ENCODE peak calls at places on chromosomes 12 and 14, in six cellular contexts. One of them, this sample, is unnamed.

GRCh38 chr14:93747102-93747501 is 41.2 kb downstream of the PRIMA1 start:
- DNase-seq in stromal cell of bone marrow: no peak
- DNase-seq in KG1: no peak
- DNase-seq in GM23338: no peak
- DNase-seq in cardiac muscle cell: no peak
- DNase-seq in iPS DF 19.7: no peak
- DNase-seq in this sample: no peak

GRCh38 chr14:96038920-96039632 is at the start of gene C14orf132:
- DNase-seq in cardiac muscle cell: peak
- DNase-seq in GM23338: peak
- DNase-seq in KG1: no peak
- DNase-seq in iPS DF 19.7: no peak
- DNase-seq in stromal cell of bone marrow: no peak
- DNase-seq in this sample: no peak

GRCh38 chr12:76866726-76867125 is 12.1 kb downstream of the CSRP2 start:
- DNase-seq in iPS DF 19.7: no peak
- DNase-seq in stromal cell of bone marrow: no peak
- DNase-seq in KG1: no peak
- DNase-seq in GM23338: no peak
- DNase-seq in cardiac muscle cell: no peak
- DNase-seq in this sample: no peak

GRCh38 chr12:50545783-50546182 is 41.0 kb downstream of the DIP2B start:
- DNase-seq in KG1: no peak
- DNase-seq in GM23338: no peak
- DNase-seq in cardiac muscle cell: no peak
- DNase-seq in stromal cell of bone marrow: no peak
- DNase-seq in iPS DF 19.7: no peak
- DNase-seq in this sample: no peak

GRCh38 chr12:93803408-93803807 is 126.2 kb downstream of the CRADD start:
- DNase-seq in cardiac muscle cell: peak
- DNase-seq in GM23338: no peak
- DNase-seq in KG1: no peak
- DNase-seq in iPS DF 19.7: no peak
- DNase-seq in stromal cell of bone marrow: peak
- DNase-seq in this sample: no peak

GRCh38 chr14:94532462-94532861 is 23.2 kb upstream of the SERPINA12 start:
- DNase-seq in cardiac muscle cell: peak
- DNase-seq in stromal cell of bone marrow: peak
- DNase-seq in GM23338: no peak
- DNase-seq in KG1: no peak
- DNase-seq in iPS DF 19.7: no peak
- DNase-seq in this sample: no peak

GRCh38 chr12:51975196-51975595 is 23.7 kb downstream of the ACVR1B start:
- DNase-seq in stromal cell of bone marrow: no peak
- DNase-seq in cardiac muscle cell: no peak
- DNase-seq in GM23338: no peak
- DNase-seq in iPS DF 19.7: no peak
- DNase-seq in KG1: no peak
- DNase-seq in this sample: no peak

GRCh38 chr14:44404021-44404420 is 103.1 kb downstream of the FSCB start:
- DNase-seq in GM23338: no peak
- DNase-seq in stromal cell of bone marrow: peak
- DNase-seq in KG1: no peak
- DNase-seq in iPS DF 19.7: no peak
- DNase-seq in cardiac muscle cell: peak
- DNase-seq in this sample: no peak

GRCh38 chr12:47832263-47832933 is 12.7 kb upstream of the HDAC7 start:
- DNase-seq in GM23338: no peak
- DNase-seq in iPS DF 19.7: no peak
- DNase-seq in KG1: no peak
- DNase-seq in stromal cell of bone marrow: no peak
- DNase-seq in cardiac muscle cell: no peak
- DNase-seq in this sample: no peak

GRCh38 chr12:26122681-26123481 is 2.0 kb downstream of the BHLHE41 start:
- DNase-seq in iPS DF 19.7: no peak
- DNase-seq in cardiac muscle cell: peak
- DNase-seq in GM23338: peak
- DNase-seq in KG1: peak
- DNase-seq in stromal cell of bone marrow: peak
- DNase-seq in this sample: no peak

GRCh38 chr12:20629414-20630156 is 65.5 kb upstream of the SLCO1C1 start:
- DNase-seq in cardiac muscle cell: peak
- DNase-seq in GM23338: peak
- DNase-seq in stromal cell of bone marrow: peak
- DNase-seq in iPS DF 19.7: no peak
- DNase-seq in KG1: no peak
- DNase-seq in this sample: no peak

GRCh38 chr14:21860172-21860571 is 186.6 kb upstream of the OR4E1 start:
- DNase-seq in cardiac muscle cell: peak
- DNase-seq in GM23338: peak
- DNase-seq in iPS DF 19.7: peak
- DNase-seq in KG1: no peak
- DNase-seq in stromal cell of bone marrow: no peak
- DNase-seq in this sample: no peak

GRCh38 chr12:53498235-53498630 is 1.0 kb downstream of the MAP3K12 start:
- DNase-seq in cardiac muscle cell: no peak
- DNase-seq in stromal cell of bone marrow: no peak
- DNase-seq in iPS DF 19.7: no peak
- DNase-seq in KG1: no peak
- DNase-seq in GM23338: no peak
- DNase-seq in this sample: no peak

GRCh38 chr12:98838282-98838681 is 193.2 kb downstream of the APAF1 start:
- DNase-seq in cardiac muscle cell: no peak
- DNase-seq in GM23338: peak
- DNase-seq in iPS DF 19.7: no peak
- DNase-seq in KG1: no peak
- DNase-seq in stromal cell of bone marrow: no peak
- DNase-seq in this sample: no peak

GRCh38 chr12:57898308-57898970 is 42.9 kb upstream of the ATP23 start:
- DNase-seq in iPS DF 19.7: no peak
- DNase-seq in stromal cell of bone marrow: no peak
- DNase-seq in GM23338: no peak
- DNase-seq in cardiac muscle cell: no peak
- DNase-seq in KG1: no peak
- DNase-seq in this sample: no peak

GRCh38 chr12:52515927-52516831 is 4.0 kb downstream of the KRT5 start:
- DNase-seq in GM23338: no peak
- DNase-seq in KG1: no peak
- DNase-seq in stromal cell of bone marrow: no peak
- DNase-seq in cardiac muscle cell: peak
- DNase-seq in iPS DF 19.7: no peak
- DNase-seq in this sample: no peak

GRCh38 chr12:26088999-26089398 is 35.8 kb downstream of the BHLHE41 start:
- DNase-seq in GM23338: no peak
- DNase-seq in cardiac muscle cell: no peak
- DNase-seq in stromal cell of bone marrow: no peak
- DNase-seq in iPS DF 19.7: no peak
- DNase-seq in KG1: no peak
- DNase-seq in this sample: no peak

GRCh38 chr14:65260786-65261185 is 151.7 kb upstream of the FUT8 start:
- DNase-seq in iPS DF 19.7: no peak
- DNase-seq in GM23338: no peak
- DNase-seq in cardiac muscle cell: peak
- DNase-seq in stromal cell of bone marrow: peak
- DNase-seq in KG1: no peak
- DNase-seq in this sample: no peak

GRCh38 chr12:124684971-124685688 is 117.7 kb upstream of the NCOR2 start:
- DNase-seq in cardiac muscle cell: peak
- DNase-seq in iPS DF 19.7: no peak
- DNase-seq in stromal cell of bone marrow: peak
- DNase-seq in KG1: no peak
- DNase-seq in GM23338: no peak
- DNase-seq in this sample: no peak

GRCh38 chr12:13209279-13210021 is 12.9 kb downstream of the EMP1 start:
- DNase-seq in cardiac muscle cell: peak
- DNase-seq in stromal cell of bone marrow: no peak
- DNase-seq in KG1: no peak
- DNase-seq in iPS DF 19.7: no peak
- DNase-seq in GM23338: no peak
- DNase-seq in this sample: no peak

GRCh38 chr12:85424581-85425348 is 144.7 kb downstream of the ALX1 start:
- DNase-seq in KG1: peak
- DNase-seq in cardiac muscle cell: peak
- DNase-seq in stromal cell of bone marrow: no peak
- DNase-seq in iPS DF 19.7: no peak
- DNase-seq in GM23338: peak
- DNase-seq in this sample: no peak

GRCh38 chr14:90726656-90727055 is 89.6 kb downstream of the TTC7B start:
- DNase-seq in cardiac muscle cell: peak
- DNase-seq in KG1: no peak
- DNase-seq in stromal cell of bone marrow: peak
- DNase-seq in iPS DF 19.7: no peak
- DNase-seq in GM23338: peak
- DNase-seq in this sample: no peak

GRCh38 chr12:47527816-47528215 is 178.0 kb downstream of the RPAP3 start:
- DNase-seq in cardiac muscle cell: peak
- DNase-seq in KG1: no peak
- DNase-seq in stromal cell of bone marrow: no peak
- DNase-seq in GM23338: no peak
- DNase-seq in iPS DF 19.7: no peak
- DNase-seq in this sample: no peak

GRCh38 chr14:97120204-97121120 is 323.3 kb downstream of the VRK1 start:
- DNase-seq in GM23338: no peak
- DNase-seq in iPS DF 19.7: no peak
- DNase-seq in KG1: peak
- DNase-seq in stromal cell of bone marrow: no peak
- DNase-seq in cardiac muscle cell: no peak
- DNase-seq in this sample: no peak

GRCh38 chr12:89991807-89992206 is 283.2 kb upstream of the ATP2B1 start:
- DNase-seq in iPS DF 19.7: no peak
- DNase-seq in KG1: no peak
- DNase-seq in GM23338: no peak
- DNase-seq in stromal cell of bone marrow: no peak
- DNase-seq in cardiac muscle cell: no peak
- DNase-seq in this sample: no peak

GRCh38 chr14:99741227-99741976 is 51.8 kb upstream of the EML1 start:
- DNase-seq in KG1: no peak
- DNase-seq in stromal cell of bone marrow: no peak
- DNase-seq in cardiac muscle cell: no peak
- DNase-seq in GM23338: no peak
- DNase-seq in iPS DF 19.7: no peak
- DNase-seq in this sample: no peak

GRCh38 chr14:70808402-70809237 is 693 bp downstream of the MAP3K9 start:
- DNase-seq in stromal cell of bone marrow: no peak
- DNase-seq in GM23338: peak
- DNase-seq in KG1: no peak
- DNase-seq in iPS DF 19.7: no peak
- DNase-seq in cardiac muscle cell: no peak
- DNase-seq in this sample: no peak

GRCh38 chr14:74483321-74483720 is 9.8 kb downstream of the NPC2 start:
- DNase-seq in cardiac muscle cell: peak
- DNase-seq in GM23338: no peak
- DNase-seq in stromal cell of bone marrow: no peak
- DNase-seq in iPS DF 19.7: no peak
- DNase-seq in KG1: no peak
- DNase-seq in this sample: no peak

GRCh38 chr12:40098406-40099145 is 7.3 kb downstream of the SLC2A13 start:
- DNase-seq in KG1: no peak
- DNase-seq in iPS DF 19.7: no peak
- DNase-seq in cardiac muscle cell: no peak
- DNase-seq in GM23338: no peak
- DNase-seq in stromal cell of bone marrow: no peak
- DNase-seq in this sample: no peak

GRCh38 chr12:6278439-6279255 is 31.8 kb upstream of the PLEKHG6 start:
- DNase-seq in stromal cell of bone marrow: peak
- DNase-seq in cardiac muscle cell: peak
- DNase-seq in GM23338: peak
- DNase-seq in iPS DF 19.7: no peak
- DNase-seq in KG1: peak
- DNase-seq in this sample: no peak

GRCh38 chr12:47741340-47741703 is 16.0 kb upstream of the ENDOU start:
- DNase-seq in stromal cell of bone marrow: no peak
- DNase-seq in iPS DF 19.7: no peak
- DNase-seq in cardiac muscle cell: peak
- DNase-seq in GM23338: no peak
- DNase-seq in KG1: peak
- DNase-seq in this sample: peak

GRCh38 chr12:92462527-92462926 is 240.3 kb upstream of the PLEKHG7 start:
- DNase-seq in iPS DF 19.7: no peak
- DNase-seq in GM23338: no peak
- DNase-seq in cardiac muscle cell: no peak
- DNase-seq in KG1: no peak
- DNase-seq in stromal cell of bone marrow: no peak
- DNase-seq in this sample: no peak

GRCh38 chr14:105139212-105139825 is 29.3 kb downstream of the JAG2 start:
- DNase-seq in stromal cell of bone marrow: no peak
- DNase-seq in cardiac muscle cell: no peak
- DNase-seq in iPS DF 19.7: no peak
- DNase-seq in KG1: no peak
- DNase-seq in GM23338: no peak
- DNase-seq in this sample: no peak